ENCODE peak calls at places on chromosome 18, in six cellular contexts. K is GM23248, D is brain microvascular endothelial cell, X is H1, T is cardiac muscle cell, G is heart left ventricle. P is an unnamed sample. For H3K36me3, the result is how much of the 10 kb centered on the place peaks cover.

GRCh38 chr18:48859311-48860275 is 91.2 kb downstream of the SMAD7 start:
- DNase-seq in K (no peak), D (no peak), X (no peak), T (peak), G (peak), P (no peak)

GRCh38 chr18:23133860-23134779 is 1.2 kb upstream of the CABLES1 start:
- DNase-seq in K (no peak), D (no peak), X (peak), T (peak), G (no peak), P (peak)

GRCh38 chr18:22800551-22800951 is 132.6 kb upstream of the RBBP8 start:
- DNase-seq in K (peak), D (no peak), X (no peak), T (no peak), G (no peak), P (no peak)

GRCh38 chr18:56510108-56510507 is 128.3 kb downstream of the TXNL1 start:
- DNase-seq in K (no peak), D (no peak), X (no peak), T (no peak), G (no peak), P (no peak)

GRCh38 chr18:40878371-40878770 is 1076.7 kb upstream of the PIK3C3 start:
- DNase-seq in K (no peak), D (no peak), X (no peak), T (peak), G (no peak), P (no peak)

GRCh38 chr18:23862071-23862470 is 152.5 kb upstream of the TTC39C start:
- DNase-seq in K (peak), D (peak), X (no peak), T (no peak), G (no peak), P (no peak)

GRCh38 chr18:14577971-14578370 is 34.6 kb upstream of the POTEC start:
- DNase-seq in K (no peak), D (no peak), X (no peak), T (no peak), G (no peak), P (no peak)

GRCh38 chr18:51195086-51195601 is 2.3 kb downstream of the MEX3C start:
- DNase-seq in K (peak), D (no peak), X (no peak), T (no peak), G (no peak), P (no peak)

GRCh38 chr18:7585272-7585670 is 18.2 kb downstream of the PTPRM start:
- DNase-seq in K (no peak), D (no peak), X (no peak), T (no peak), G (no peak), P (no peak)

GRCh38 chr18:24763765-24764548 is 303.5 kb downstream of the HRH4 start:
- DNase-seq in K (peak), D (no peak), X (no peak), T (no peak), G (peak), P (no peak)

GRCh38 chr18:24104486-24104885 is 34.4 kb upstream of the CABYR start:
- DNase-seq in K (no peak), D (no peak), X (no peak), T (no peak), G (no peak), P (no peak)

GRCh38 chr18:23143059-23143831 is 8.0 kb downstream of the CABLES1 start:
- DNase-seq in K (peak), D (no peak), X (no peak), T (no peak), G (peak), P (no peak)

GRCh38 chr18:26407721-26408601 is 140.4 kb downstream of the KCTD1 start:
- DNase-seq in K (no peak), D (no peak), X (no peak), T (no peak), G (no peak), P (no peak)

GRCh38 chr18:48613589-48613988 is 74.8 kb downstream of the CTIF start:
- DNase-seq in K (no peak), D (no peak), X (no peak), T (no peak), G (no peak), P (no peak)

GRCh38 chr18:48961547-48961946 is 10.8 kb upstream of the SMAD7 start:
- DNase-seq in K (no peak), D (peak), X (no peak), T (no peak), G (no peak), P (no peak)

GRCh38 chr18:44895176-44895798 is 214.6 kb downstream of the SETBP1 start:
- DNase-seq in K (peak), D (peak), X (no peak), T (no peak), G (peak), P (no peak)

GRCh38 chr18:61199131-61199903 is 133.9 kb upstream of the CDH20 start:
- DNase-seq in K (peak), D (peak), X (no peak), T (no peak), G (no peak), P (no peak)

GRCh38 chr18:55185391-55185790 is 226.1 kb upstream of the CCDC68 start:
- DNase-seq in K (peak), D (no peak), X (no peak), T (no peak), G (no peak), P (no peak)

GRCh38 chr18:59848002-59848401 is 51.8 kb upstream of the PMAIP1 start:
- DNase-seq in K (no peak), D (no peak), X (no peak), T (no peak), G (no peak), P (no peak)

GRCh38 chr18:5556317-5556974 is 12.6 kb upstream of the EPB41L3 start:
- DNase-seq in K (peak), D (no peak), X (no peak), T (no peak), G (peak), P (no peak)
- H3K36me3 ChIP-seq in K (under half), D (under half), X (under half), T (under half), G (under half), P (under half)

GRCh38 chr18:10519999-10520935 is 5.6 kb upstream of the NAPG start:
- DNase-seq in K (peak), D (peak), X (peak), T (peak), G (peak), P (peak)
- H3K4me3 ChIP-seq in K (peak), D (no peak), X (no peak), T (no peak), G (no peak), P (no peak)

DNA sequence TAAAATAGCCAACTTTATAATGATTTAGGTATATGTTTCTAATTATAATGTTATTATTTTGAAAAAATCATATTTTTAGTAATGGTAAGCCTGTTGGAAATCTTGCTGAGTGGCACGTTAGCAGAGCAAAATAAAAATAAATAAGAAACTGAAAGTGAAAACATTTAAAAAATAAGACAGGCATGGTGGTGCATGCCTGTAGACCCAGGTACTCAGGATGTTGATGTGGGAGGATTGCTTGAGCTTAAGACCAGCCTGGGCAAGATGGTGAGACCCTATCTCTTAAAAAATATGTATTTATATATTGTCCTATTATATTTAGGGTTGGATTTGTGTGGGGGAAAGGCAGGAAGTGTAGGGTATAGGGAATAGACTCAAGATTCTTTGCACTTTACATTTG is 15.8 kb upstream of the ANKRD12 start:
- DNase-seq in K (no peak), D (no peak), X (no peak), T (no peak), G (no peak), P (no peak)
- H3K36me3 ChIP-seq in K (under half), D (under half), X (under half), T (under half), G (half or more), P (under half)

GRCh38 chr18:57923606-57924005 is 120.4 kb upstream of the NEDD4L start:
- DNase-seq in K (no peak), D (no peak), X (no peak), T (no peak), G (no peak), P (no peak)

GRCh38 chr18:57925706-57926105 is 118.3 kb upstream of the NEDD4L start:
- DNase-seq in K (peak), D (no peak), X (no peak), T (no peak), G (no peak), P (no peak)

GRCh38 chr18:57918601-57919000 is 115.5 kb upstream of the ATP8B1 start:
- DNase-seq in K (no peak), D (no peak), X (no peak), T (no peak), G (no peak), P (no peak)

GRCh38 chr18:57921708-57922107 is 118.6 kb upstream of the ATP8B1 start:
- DNase-seq in K (peak), D (peak), X (no peak), T (no peak), G (no peak), P (no peak)

DNA sequence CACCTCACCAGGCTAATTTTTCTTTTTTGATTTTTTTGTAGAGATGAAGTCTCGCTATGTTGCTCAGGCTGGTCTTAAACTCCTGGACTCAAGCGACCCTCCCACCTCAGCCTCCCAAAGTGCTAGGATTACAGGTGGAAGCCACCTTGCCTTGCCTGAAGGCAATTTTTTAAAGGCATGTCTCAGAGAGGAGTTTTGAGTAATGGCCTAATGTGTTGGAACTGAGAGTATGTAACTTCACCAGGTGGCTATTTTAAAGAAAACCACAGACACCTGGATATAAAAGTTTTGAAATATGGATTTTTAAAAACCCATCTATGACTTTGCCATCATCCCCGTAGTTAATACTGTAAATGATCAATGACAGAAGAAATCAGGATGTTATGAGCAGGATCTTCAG is 119.8 kb upstream of the ATP8B1 start:
- DNase-seq in K (no peak), D (no peak), X (no peak), T (no peak), G (no peak), P (no peak)
- H3K4me3 ChIP-seq in K (no peak), D (no peak), X (no peak), T (no peak), G (no peak), P (no peak)

GRCh38 chr18:8794133-8794986 is 89.0 kb downstream of the MTCL1 start:
- DNase-seq in K (peak), D (peak), X (no peak), T (no peak), G (no peak), P (no peak)
- H3K36me3 ChIP-seq in K (under half), D (under half), X (under half), T (under half), G (under half), P (under half)

P was measured in iPS DF 6.9.